ENCODE peak calls at places on chromosomes 5 and 9, in eight cellular contexts. One of them, this sample, is unnamed.

GRCh38 chr9:30075022-30075421 is 2309.4 kb upstream of the ACO1 start:
- DNase-seq in LoVo: no peak
- DNase-seq in COLO829: no peak
- DNase-seq in chondrocyte: no peak
- DNase-seq in NCI-H460: no peak
- DNase-seq in cardiac fibroblast: no peak
- DNase-seq in DMS153: no peak
- DNase-seq in CD4-positive, alpha-beta T cell: no peak
- DNase-seq in this sample: no peak

GRCh38 chr5:146595088-146595487 is 79.1 kb upstream of the GPR151 start:
- DNase-seq in NCI-H460: no peak
- DNase-seq in LoVo: no peak
- DNase-seq in COLO829: no peak
- DNase-seq in CD4-positive, alpha-beta T cell: no peak
- DNase-seq in DMS153: no peak
- DNase-seq in cardiac fibroblast: no peak
- DNase-seq in chondrocyte: no peak
- DNase-seq in this sample: no peak

GRCh38 chr9:119961774-119962408 is 592.7 kb upstream of the BRINP1 start:
- DNase-seq in DMS153: no peak
- DNase-seq in cardiac fibroblast: peak
- DNase-seq in LoVo: peak
- DNase-seq in chondrocyte: no peak
- DNase-seq in NCI-H460: no peak
- DNase-seq in CD4-positive, alpha-beta T cell: no peak
- DNase-seq in COLO829: peak
- DNase-seq in this sample: peak

GRCh38 chr5:65108786-65109743 is 340.3 kb downstream of the CWC27 start:
- DNase-seq in COLO829: no peak
- DNase-seq in DMS153: no peak
- DNase-seq in LoVo: no peak
- DNase-seq in CD4-positive, alpha-beta T cell: no peak
- DNase-seq in NCI-H460: no peak
- DNase-seq in cardiac fibroblast: no peak
- DNase-seq in chondrocyte: no peak
- DNase-seq in this sample: no peak

GRCh38 chr5:67842806-67843205 is 372.8 kb upstream of the PIK3R1 start:
- DNase-seq in LoVo: no peak
- DNase-seq in cardiac fibroblast: peak
- DNase-seq in chondrocyte: no peak
- DNase-seq in DMS153: no peak
- DNase-seq in COLO829: no peak
- DNase-seq in CD4-positive, alpha-beta T cell: no peak
- DNase-seq in NCI-H460: no peak
- DNase-seq in this sample: no peak

GRCh38 chr9:23379842-23380241 is 446.2 kb downstream of the ELAVL2 start:
- DNase-seq in chondrocyte: no peak
- DNase-seq in DMS153: no peak
- DNase-seq in NCI-H460: no peak
- DNase-seq in LoVo: no peak
- DNase-seq in cardiac fibroblast: no peak
- DNase-seq in CD4-positive, alpha-beta T cell: no peak
- DNase-seq in COLO829: no peak
- DNase-seq in this sample: no peak

GRCh38 chr5:159353661-159354252 is 23.5 kb upstream of the IL12B start:
- DNase-seq in COLO829: no peak
- DNase-seq in DMS153: no peak
- DNase-seq in LoVo: no peak
- DNase-seq in CD4-positive, alpha-beta T cell: no peak
- DNase-seq in cardiac fibroblast: no peak
- DNase-seq in NCI-H460: no peak
- DNase-seq in chondrocyte: no peak
- DNase-seq in this sample: no peak

GRCh38 chr5:146342882-146343865 is 4.5 kb downstream of the POU4F3 start:
- DNase-seq in cardiac fibroblast: no peak
- DNase-seq in LoVo: no peak
- DNase-seq in CD4-positive, alpha-beta T cell: no peak
- DNase-seq in chondrocyte: no peak
- DNase-seq in DMS153: no peak
- DNase-seq in NCI-H460: no peak
- DNase-seq in COLO829: no peak
- DNase-seq in this sample: no peak

GRCh38 chr5:156595132-156595787 is 254.8 kb upstream of the PPP1R2B start:
- DNase-seq in LoVo: no peak
- DNase-seq in COLO829: no peak
- DNase-seq in chondrocyte: no peak
- DNase-seq in CD4-positive, alpha-beta T cell: no peak
- DNase-seq in cardiac fibroblast: peak
- DNase-seq in DMS153: no peak
- DNase-seq in NCI-H460: no peak
- DNase-seq in this sample: no peak

GRCh38 chr5:37005946-37006540 is 129.5 kb downstream of the NIPBL start:
- DNase-seq in cardiac fibroblast: peak
- DNase-seq in chondrocyte: no peak
- DNase-seq in DMS153: peak
- DNase-seq in COLO829: peak
- DNase-seq in CD4-positive, alpha-beta T cell: no peak
- DNase-seq in NCI-H460: peak
- DNase-seq in LoVo: no peak
- DNase-seq in this sample: peak